ENCODE peak calls at places on chromosomes 11 and 22, in eight cellular contexts. D is K562, H is neural progenitor cell, N is mammary epithelial cell, M is GM23248, J is fibroblast of lung, V is endodermal cell, S is NT2/D1. O is an unnamed sample.

GRCh38 chr11:6022954-6023353 is 7.6 kb downstream of the OR56A1 start:
- DNase-seq in S (peak; percentile 66), D (peak; percentile 14), J (peak; percentile 40), M (peak; percentile 71), H (peak; percentile 76), V (peak; percentile 63), N (peak; percentile 40), O (no peak)

GRCh38 chr22:19903031-19903430 is 38.5 kb upstream of the COMT start:
- DNase-seq in H (peak; percentile 73), V (peak; percentile 69), N (no peak), M (no peak), J (no peak), D (no peak), S (no peak), O (no peak)

GRCh38 chr22:46084943-46085830 is 65.1 kb upstream of the PPARA start:
- DNase-seq in D (peak; percentile 71), S (no peak), M (peak; percentile 97), N (peak; percentile 89), V (no peak), H (no peak), J (no peak), O (no peak)

GRCh38 chr22:42560781-42561180 is 7.0 kb downstream of the SERHL2 start:
- DNase-seq in H (peak; percentile 70), N (no peak), D (peak; percentile 58), M (peak; percentile 34), V (peak; percentile 83), S (no peak), J (no peak), O (no peak)

GRCh38 chr11:102912482-102912830 is 37.7 kb upstream of the MMP12 start:
- DNase-seq in D (no peak), V (no peak), J (no peak), S (no peak), M (no peak), N (peak; percentile 54), H (no peak), O (no peak)

GRCh38 chr22:30867746-30868662 is 100.6 kb downstream of the MORC2 start:
- DNase-seq in S (no peak), H (no peak), M (no peak), V (peak; percentile 39), N (no peak), J (no peak), D (no peak), O (no peak)

GRCh38 chr22:24938741-24939341 is 7.7 kb downstream of the LHFPL7 start:
- DNase-seq in S (no peak), J (peak; percentile 46), H (peak; percentile 82), N (peak; percentile 48), M (peak; percentile 71), V (peak; percentile 77), D (peak; percentile 42), O (peak; percentile 2)

GRCh38 chr11:69027704-69028372 is 14.8 kb upstream of the MRGPRF start:
- DNase-seq in N (no peak), H (no peak), D (no peak), M (no peak), V (no peak), J (peak; percentile 84), S (no peak), O (no peak)

GRCh38 chr22:30830907-30831306 is 136.2 kb downstream of the OSBP2 start:
- DNase-seq in D (no peak), M (peak; percentile 96), J (peak; percentile 86), N (peak; percentile 97), S (peak; percentile 57), H (no peak), V (peak; percentile 58), O (no peak)

GRCh38 chr11:106449756-106450155 is 372.3 kb downstream of the AASDHPPT start:
- DNase-seq in V (no peak), D (no peak), J (no peak), N (no peak), S (no peak), M (no peak), H (no peak), O (no peak)

GRCh38 chr22:19325296-19325950 is 33.9 kb upstream of the CLTCL1 start:
- DNase-seq in H (no peak), V (no peak), N (peak; percentile 52), J (peak; percentile 48), S (no peak), M (peak; percentile 39), D (no peak), O (no peak)

GRCh38 chr11:117572671-117573070 is 224.3 kb downstream of the DSCAML1 start:
- DNase-seq in V (no peak), D (no peak), J (no peak), N (no peak), M (no peak), S (no peak), H (no peak), O (no peak)

GRCh38 chr11:70695086-70695960 is 297.0 kb downstream of the CTTN start:
- DNase-seq in S (no peak), M (peak; percentile 17), J (no peak), V (no peak), H (no peak), D (no peak), N (no peak), O (no peak)

DNA sequence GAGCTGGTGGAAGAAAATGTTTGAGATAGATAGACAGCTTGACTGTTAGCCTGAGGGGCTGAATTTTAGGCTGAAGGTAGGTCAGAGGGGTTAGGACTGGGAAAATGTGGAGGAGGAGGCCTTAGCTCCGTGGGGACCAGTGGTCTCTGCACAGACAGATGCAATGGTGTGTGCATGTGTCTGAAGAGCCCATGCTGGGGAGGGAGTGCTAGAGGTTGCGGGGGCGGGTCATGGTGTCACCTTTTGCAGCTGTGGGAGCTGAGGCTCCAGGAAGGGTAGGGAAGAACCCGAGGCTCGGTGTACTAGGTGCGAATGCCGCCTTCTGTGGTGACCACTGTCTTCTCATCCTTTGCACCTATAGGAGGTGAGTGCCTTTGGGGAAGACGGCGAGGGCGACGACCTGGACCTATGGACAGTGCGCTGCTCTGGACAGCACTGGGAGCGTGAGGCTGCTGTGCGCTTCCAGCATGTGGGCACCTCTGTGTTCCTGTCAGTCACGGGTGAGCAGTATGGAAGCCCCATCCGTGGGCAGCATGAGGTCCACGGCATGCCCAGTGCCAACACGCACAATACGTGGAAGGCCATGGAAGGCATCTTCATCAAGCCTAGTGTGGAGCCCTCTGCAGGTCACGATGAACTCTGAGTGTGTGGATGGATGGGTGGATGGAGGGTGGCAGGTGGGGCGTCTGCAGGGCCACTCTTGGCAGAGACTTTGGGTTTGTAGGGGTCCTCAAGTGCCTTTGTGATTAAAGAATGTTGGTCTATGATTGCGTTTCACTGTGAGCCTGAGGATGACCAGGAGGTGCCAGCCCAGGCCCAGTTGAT is 1.6 kb downstream of the SDF2L1 start:
- DNase-seq in M (no peak), S (no peak), H (no peak), N (no peak), J (no peak), V (no peak), D (peak; percentile 70), O (no peak)
- H3K4me3 ChIP-seq in M (peak overlapping the region; percentile 76), S (peak overlapping the region; percentile 84), H (no peak overlapping the region), N (peak overlapping the region; percentile 92), J (peak overlapping the region; percentile 77), V (peak overlapping the region; percentile 95), D (peak overlapping the region; percentile 59), O (peak overlapping the region; percentile 83)

GRCh38 chr11:63766501-63767270 is 1.9 kb downstream of the ZFTA start:
- DNase-seq in M (peak; percentile 17), D (no peak), S (no peak), V (no peak), J (no peak), H (peak; percentile 38), N (no peak), O (no peak)
- H3K9ac ChIP-seq in M (peak overlapping the region; percentile 83), D (no peak overlapping the region), S (peak overlapping the region; percentile 64), V (no peak overlapping the region), J (peak overlapping the region; percentile 4), H (no peak overlapping the region), N (no peak overlapping the region), O (peak overlapping the region; percentile 75)

GRCh38 chr11:124556828-124557227 is 13.0 kb upstream of the OR8A1 start:
- DNase-seq in V (no peak), S (no peak), M (no peak), J (no peak), D (no peak), N (no peak), H (no peak), O (no peak)

GRCh38 chr11:124551189-124551588 is 7.7 kb upstream of the OR8B12 start:
- DNase-seq in J (no peak), S (no peak), N (no peak), M (no peak), D (no peak), H (no peak), V (no peak), O (no peak)

DNA sequence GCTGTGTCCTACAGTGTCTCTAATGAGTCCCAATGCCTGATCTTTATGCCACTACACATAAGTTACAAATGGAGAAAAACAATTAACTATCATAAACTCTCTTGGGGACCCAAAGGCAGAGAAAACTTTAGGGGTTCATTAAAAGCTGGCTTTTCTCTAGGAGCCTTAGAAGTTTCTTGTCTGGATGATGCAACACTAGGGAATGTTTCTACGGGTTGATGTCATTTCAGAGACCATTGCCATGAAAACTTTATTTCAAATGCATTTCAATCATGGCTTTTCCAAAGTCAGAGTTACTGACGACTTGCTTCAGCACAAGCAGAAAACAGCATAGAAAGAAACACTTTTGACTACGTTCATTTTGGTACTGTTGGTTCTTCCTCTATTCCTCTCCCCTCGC is 8.5 kb upstream of the OR8B12 start:
- DNase-seq in S (no peak), V (no peak), M (no peak), N (no peak), D (no peak), J (peak; percentile 6), H (no peak), O (no peak)
- H3K4me3 ChIP-seq in S (no peak overlapping the region), V (no peak overlapping the region), M (no peak overlapping the region), N (no peak overlapping the region), D (no peak overlapping the region), J (no peak overlapping the region), H (no peak overlapping the region), O (no peak overlapping the region)

GRCh38 chr11:20014067-20014402 is 146.2 kb downstream of the DBX1 start:
- DNase-seq in H (no peak), M (no peak), J (no peak), D (no peak), V (no peak), N (no peak), S (no peak), O (no peak)

GRCh38 chr11:20016526-20016925 is 143.7 kb downstream of the DBX1 start:
- DNase-seq in V (no peak), H (no peak), N (no peak), S (no peak), D (no peak), M (no peak), J (no peak), O (no peak)

GRCh38 chr11:20015529-20016427 is 144.5 kb downstream of the DBX1 start:
- DNase-seq in N (peak; percentile 48), M (no peak), V (no peak), J (no peak), S (no peak), D (no peak), H (no peak), O (no peak)

GRCh38 chr11:20013346-20014066 is 146.8 kb downstream of the DBX1 start:
- DNase-seq in D (peak; percentile 25), S (no peak), N (peak; percentile 56), H (no peak), M (no peak), J (no peak), V (no peak), O (no peak)

DNA sequence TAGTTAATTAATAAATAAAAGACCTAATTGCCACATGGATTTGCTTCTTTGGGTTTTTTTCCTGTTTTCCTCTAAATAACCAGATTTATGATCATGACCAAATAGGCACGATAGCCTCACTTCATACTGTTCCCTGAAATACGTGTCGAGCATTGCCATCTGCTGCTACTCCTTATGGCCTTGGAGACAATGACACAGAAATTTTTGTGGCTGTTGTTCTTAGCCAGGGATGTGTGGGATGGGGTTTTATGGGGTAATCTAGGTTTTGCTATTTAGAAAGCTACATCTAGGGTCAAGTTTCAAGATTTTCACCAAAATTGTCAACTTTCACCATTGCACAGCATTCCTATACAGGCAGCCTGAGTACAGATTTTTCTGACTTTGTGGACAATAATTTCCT is 145.2 kb downstream of the DBX1 start:
- DNase-seq in D (no peak), J (no peak), N (no peak), S (no peak), V (no peak), M (no peak), H (no peak), O (no peak)
- H3K9ac ChIP-seq in D (no peak overlapping the region), J (no peak overlapping the region), N (no peak overlapping the region), S (no peak overlapping the region), V (no peak overlapping the region), M (no peak overlapping the region), H (no peak overlapping the region), O (no peak overlapping the region)